ENCODE peak calls at places on chromosomes 6 and 20, in four cellular contexts. J, P, G and K are unnamed samples.

GRCh38 chr20:23671479-23671878 is 17.4 kb downstream of the CST4 start:
- DNase-seq in P (no peak), G (no peak), J (no peak), K (no peak)

GRCh38 chr6:3797231-3798200 is 46.0 kb upstream of the PXDC1 start:
- DNase-seq in P (no peak), J (peak), G (no peak), K (peak)

GRCh38 chr20:62063601-62063980 is 2.1 kb downstream of the TAF4 start:
- DNase-seq in P (peak), G (no peak), J (no peak), K (no peak)

GRCh38 chr6:159968295-159969203 is at the start of gene IGF2R:
- DNase-seq in G (no peak), P (peak), J (peak), K (peak)

GRCh38 chr6:166435574-166435973 is 52.8 kb upstream of the MPC1 start:
- DNase-seq in G (no peak), P (no peak), J (no peak), K (no peak)

GRCh38 chr20:8997720-8998119 is 71.2 kb upstream of the PLCB4 start:
- DNase-seq in J (no peak), P (no peak), G (no peak), K (no peak)

GRCh38 chr6:156262014-156262413 is 515.2 kb upstream of the ARID1B start:
- DNase-seq in G (no peak), P (no peak), J (no peak), K (no peak)

GRCh38 chr20:8073024-8073832 is 53.7 kb upstream of the TMX4 start:
- DNase-seq in J (peak), G (peak), P (no peak), K (peak)

GRCh38 chr6:130164251-130164650 is 58.5 kb downstream of the SAMD3 start:
- DNase-seq in J (no peak), P (no peak), G (no peak), K (no peak)

GRCh38 chr20:48621256-48622078 is 206.3 kb downstream of the PREX1 start:
- DNase-seq in G (no peak), J (peak), P (peak), K (no peak)

GRCh38 chr20:44354979-44355502 is 458 bp upstream of the HNF4A start:
- DNase-seq in P (no peak), J (peak), G (no peak), K (peak)

GRCh38 chr20:39813190-39813829 is 851.2 kb downstream of the DHX35 start:
- DNase-seq in P (no peak), J (no peak), G (no peak), K (no peak)

GRCh38 chr20:1301031-1301529 is 27.9 kb downstream of the SDCBP2 start:
- DNase-seq in P (peak), J (peak), G (no peak), K (no peak)

GRCh38 chr6:168129292-168130167 is 50.5 kb upstream of the FRMD1 start:
- DNase-seq in J (no peak), P (no peak), G (no peak), K (no peak)

GRCh38 chr20:31758521-31758920 is 19.4 kb downstream of the TPX2 start:
- DNase-seq in P (no peak), J (no peak), G (no peak), K (no peak)

GRCh38 chr20:41135187-41135887 is 2.0 kb upstream of the PLCG1 start:
- DNase-seq in G (peak), J (peak), P (peak), K (peak)

GRCh38 chr20:24497851-24498250 is 28.4 kb downstream of the SYNDIG1 start:
- DNase-seq in G (no peak), J (no peak), P (no peak), K (peak)

GRCh38 chr6:81988446-81988845 is 236.0 kb upstream of the TENT5A start:
- DNase-seq in G (no peak), P (no peak), J (no peak), K (no peak)

GRCh38 chr6:162448294-162448693 is 279.3 kb downstream of the PRKN start:
- DNase-seq in P (no peak), J (no peak), G (no peak), K (no peak)

GRCh38 chr6:36160147-36160760 is 29.9 kb downstream of the MAPK13 start:
- DNase-seq in J (no peak), P (no peak), G (no peak), K (no peak)

GRCh38 chr6:24666097-24666615 is 543 bp downstream of the TDP2 start:
- DNase-seq in P (peak), J (no peak), G (no peak), K (no peak)

GRCh38 chr6:6516643-6517042 is 71.9 kb upstream of the LY86 start:
- DNase-seq in J (no peak), P (no peak), G (no peak), K (no peak)

GRCh38 chr6:13924146-13924948 is 405 bp upstream of the RNF182 start:
- DNase-seq in P (peak), J (peak), G (no peak), K (no peak)

GRCh38 chr20:54123587-54124180 is 50.1 kb downstream of the CYP24A1 start:
- DNase-seq in J (peak), G (peak), P (no peak), K (peak)

GRCh38 chr20:34473262-34473883 is 42.8 kb upstream of the DYNLRB1 start:
- DNase-seq in J (peak), G (peak), P (peak), K (peak)

GRCh38 chr6:75874224-75874623 is 125.2 kb downstream of the MYO6 start:
- DNase-seq in J (no peak), G (no peak), P (no peak), K (no peak)

GRCh38 chr6:133286765-133287164 is 45.6 kb downstream of the EYA4 start:
- DNase-seq in J (peak), G (no peak), P (no peak), K (no peak)

GRCh38 chr6:159693894-159694545 is 979 bp upstream of the SOD2 start:
- DNase-seq in P (peak), J (no peak), G (no peak), K (peak)

GRCh38 chr20:1397710-1398109 is 4.9 kb upstream of the FKBP1A start:
- DNase-seq in P (no peak), G (no peak), J (no peak), K (no peak)

GRCh38 chr20:16005612-16006493 is 567.4 kb downstream of the KIF16B start:
- DNase-seq in J (no peak), G (no peak), P (no peak), K (no peak)

GRCh38 chr6:16324622-16325225 is 86.3 kb downstream of the GMPR start:
- DNase-seq in J (no peak), P (no peak), G (no peak), K (no peak)

GRCh38 chr20:13610205-13610604 is 28.5 kb downstream of the TASP1 start:
- DNase-seq in G (no peak), J (peak), P (peak), K (peak)

GRCh38 chr6:33728438-33728837 is 16.9 kb upstream of the UQCC2 start:
- DNase-seq in G (no peak), J (no peak), P (no peak), K (no peak)

GRCh38 chr6:42129360-42129676 is 13.1 kb downstream of the C6orf132 start:
- DNase-seq in G (no peak), P (no peak), J (no peak), K (no peak)
- TF ChIP-seq KDM1A in G (no peak), P (no peak), J (no peak), K (no peak)

GRCh38 chr6:5107332-5107731 is 22.2 kb downstream of the PPP1R3G start:
- DNase-seq in J (no peak), G (no peak), P (no peak), K (no peak)

GRCh38 chr6:5110246-5110645 is 25.1 kb downstream of the PPP1R3G start:
- DNase-seq in J (no peak), P (no peak), G (no peak), K (no peak)

GRCh38 chr6:5108068-5108467 is 22.9 kb downstream of the PPP1R3G start:
- DNase-seq in J (no peak), G (no peak), P (no peak), K (no peak)

GRCh38 chr6:5108536-5108935 is 23.4 kb downstream of the PPP1R3G start:
- DNase-seq in G (no peak), P (no peak), J (no peak), K (no peak)

GRCh38 chr6:5109436-5109835 is 24.3 kb downstream of the PPP1R3G start:
- DNase-seq in G (no peak), J (no peak), P (no peak), K (no peak)
- TF ChIP-seq MAFK in G (no peak), J (no peak), P (no peak), K (no peak)

DNA sequence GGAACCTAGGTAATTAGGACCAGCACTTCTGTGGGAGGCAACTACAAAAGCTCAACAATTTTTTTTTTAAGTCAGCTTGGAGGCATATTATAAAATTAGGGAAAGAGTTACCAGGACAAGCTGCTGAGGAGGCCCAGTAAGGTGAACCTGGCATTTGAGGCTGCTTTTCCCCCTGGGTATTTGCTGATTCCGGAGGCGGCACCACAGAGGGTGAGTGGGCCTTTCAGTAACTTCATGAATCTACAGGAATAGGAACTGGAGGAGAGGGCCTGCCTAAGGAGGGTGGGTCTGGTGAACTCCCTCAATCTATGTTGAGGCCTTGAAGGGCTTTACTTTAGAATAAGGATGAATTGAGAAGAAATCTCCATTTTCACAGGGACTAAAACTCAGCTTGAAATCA is 14.6 kb downstream of the TSPYL4 start:
- DNase-seq in P (no peak), J (no peak), G (no peak), K (no peak)
- TF ChIP-seq KDM1A in P (no peak), J (no peak), G (no peak), K (no peak)

GRCh38 chr20:14919473-14920157 is 582.2 kb upstream of the FLRT3 start:
- DNase-seq in G (peak), P (no peak), J (peak), K (no peak)
- TF ChIP-seq MAFK in G (no peak), P (no peak), J (no peak), K (no peak)